ENCODE peak calls at places on chromosomes 16 and 17, in four cellular contexts. G is upper lobe of right lung, Y is spleen, X is tibial nerve. W is an unnamed sample.

GRCh38 chr17:18948476-18949006 is 3.4 kb upstream of the SLC5A10 start:
- DNase-seq in G (peak; percentile 52), Y (no peak), X (no peak), W (no peak)

GRCh38 chr17:17767096-17767470 is 69.7 kb downstream of the SREBF1 start:
- DNase-seq in G (no peak), Y (no peak), X (no peak), W (no peak)

GRCh38 chr17:79666111-79666510 is 55.3 kb upstream of the RBFOX3 start:
- DNase-seq in G (peak; percentile 44), Y (no peak), X (peak; percentile 5), W (no peak)

GRCh38 chr16:81556715-81557284 is 112.2 kb downstream of the CMIP start:
- DNase-seq in G (no peak), Y (no peak), X (no peak), W (no peak)

GRCh38 chr17:52106638-52107261 is 51.8 kb downstream of the CA10 start:
- DNase-seq in G (no peak), Y (no peak), X (peak; percentile 47), W (peak; percentile 4)

GRCh38 chr17:76932402-76933333 is 64.5 kb downstream of the MGAT5B start:
- DNase-seq in G (no peak), Y (no peak), X (no peak), W (no peak)

GRCh38 chr17:36978810-36979584 is 30.2 kb downstream of the AATF start:
- DNase-seq in G (no peak), Y (no peak), X (no peak), W (no peak)

GRCh38 chr17:28724500-28725165 is 1.4 kb downstream of the TLCD1 start:
- DNase-seq in G (no peak), Y (no peak), X (no peak), W (no peak)

GRCh38 chr17:67476787-67477335 is 99.8 kb downstream of the PITPNC1 start:
- DNase-seq in G (no peak), Y (no peak), X (no peak), W (no peak)

GRCh38 chr17:40347319-40348135 is 17.0 kb downstream of the GJD3 start:
- DNase-seq in G (no peak), Y (no peak), X (no peak), W (peak; percentile 57)

GRCh38 chr16:85986931-85987749 is 88.2 kb downstream of the IRF8 start:
- DNase-seq in G (no peak), Y (peak; percentile 73), X (no peak), W (no peak)

GRCh38 chr17:81329927-81330883 is 35.1 kb upstream of the SLC38A10 start:
- DNase-seq in G (peak; percentile 84), Y (no peak), X (no peak), W (no peak)

GRCh38 chr17:81330884-81331245 is 35.8 kb upstream of the SLC38A10 start:
- DNase-seq in G (no peak), Y (no peak), X (no peak), W (no peak)

GRCh38 chr17:81328489-81328888 is 33.4 kb upstream of the SLC38A10 start:
- DNase-seq in G (peak; percentile 83), Y (no peak), X (no peak), W (no peak)

GRCh38 chr17:81329279-81329926 is 34.3 kb upstream of the SLC38A10 start:
- DNase-seq in G (peak; percentile 94), Y (no peak), X (peak; percentile 57), W (no peak)

DNA sequence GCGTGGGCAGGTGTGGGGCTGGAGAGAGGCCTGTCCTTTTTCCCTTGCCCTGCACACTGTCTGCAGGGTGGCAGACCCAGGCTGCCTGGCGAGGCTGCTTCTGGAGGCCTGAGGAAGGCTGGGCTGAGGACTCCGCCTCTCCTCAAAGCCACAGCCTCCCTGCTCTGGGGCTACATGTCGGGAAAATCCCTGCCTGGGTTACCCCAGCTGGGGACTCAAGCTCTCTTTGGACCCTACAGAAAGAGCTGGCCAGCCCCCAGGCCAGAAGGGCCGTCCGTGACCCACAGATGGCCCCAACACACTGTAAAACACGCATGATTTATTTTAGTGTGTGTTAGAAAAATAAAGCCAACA is 33.8 kb upstream of the SLC38A10 start:
- DNase-seq in G (no peak), Y (no peak), X (no peak), W (no peak)
- H3K27ac ChIP-seq in G (peak overlapping the region; percentile 81), Y (peak overlapping the region; percentile 38), X (peak overlapping the region; percentile 72), W (no peak overlapping the region)

GRCh38 chr17:66000216-66000615 is 191.7 kb downstream of the CEP112 start:
- DNase-seq in G (no peak), Y (no peak), X (no peak), W (no peak)
- H3K27ac ChIP-seq in G (no peak overlapping the region), Y (no peak overlapping the region), X (no peak overlapping the region), W (no peak overlapping the region)

GRCh38 chr17:1577657-1578428 is 15.3 kb upstream of the PITPNA start:
- DNase-seq in G (no peak), Y (peak; percentile 87), X (no peak), W (no peak)
- H3K27ac ChIP-seq in G (peak overlapping the region; percentile 87), Y (peak overlapping the region; percentile 93), X (peak overlapping the region; percentile 91), W (peak overlapping the region; percentile 37)

GRCh38 chr16:67407176-67407787 is 9.0 kb downstream of the ZDHHC1 start:
- DNase-seq in G (no peak), Y (no peak), X (no peak), W (no peak)
- H3K27ac ChIP-seq in G (no peak overlapping the region), Y (peak overlapping the region; percentile 36), X (peak overlapping the region; percentile 80), W (no peak overlapping the region)

DNA sequence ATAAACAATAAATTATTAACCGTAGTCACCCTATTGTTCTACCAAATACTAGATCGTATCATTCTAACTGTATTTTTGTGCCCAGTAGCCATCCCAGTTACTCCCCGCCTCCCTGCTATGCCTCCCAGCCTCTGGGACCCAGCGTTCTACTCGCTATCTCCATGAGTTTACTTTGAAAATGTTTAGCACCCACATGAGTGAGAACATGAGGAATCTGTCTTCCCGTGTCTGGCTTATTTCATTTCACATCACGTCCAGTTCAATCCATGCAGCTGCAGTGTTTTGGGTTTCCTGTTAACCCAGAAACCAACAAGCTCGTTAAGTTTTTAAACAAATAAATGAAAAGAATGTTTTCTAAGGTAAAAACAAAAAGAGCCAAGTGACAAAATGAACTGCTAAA is 82.1 kb downstream of the VPS53 start:
- DNase-seq in G (no peak), Y (no peak), X (no peak), W (no peak)
- H3K27ac ChIP-seq in G (no peak overlapping the region), Y (no peak overlapping the region), X (peak overlapping the region; percentile 65), W (no peak overlapping the region)

DNA sequence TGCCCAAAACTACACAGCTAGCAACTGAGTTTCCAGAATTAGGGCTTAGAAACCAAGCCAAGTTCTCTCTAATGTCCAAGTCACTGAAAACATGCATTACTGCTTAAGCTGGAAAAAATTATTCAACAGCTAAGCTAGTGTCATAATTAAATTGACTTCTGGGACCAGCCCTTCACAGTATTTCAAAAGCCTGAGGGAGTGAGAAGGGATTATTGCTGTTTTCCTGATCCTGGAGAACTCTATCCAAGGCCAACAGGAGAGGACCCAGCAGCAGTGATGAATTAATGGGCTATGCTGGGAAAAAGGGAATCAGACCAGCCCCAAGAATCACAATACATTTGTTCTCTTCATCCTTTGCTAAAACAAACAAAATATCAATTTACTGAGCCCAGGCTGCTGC is 34.6 kb upstream of the CLEC3A start:
- DNase-seq in G (no peak), Y (no peak), X (no peak), W (no peak)
- H3K27ac ChIP-seq in G (no peak overlapping the region), Y (no peak overlapping the region), X (no peak overlapping the region), W (no peak overlapping the region)

DNA sequence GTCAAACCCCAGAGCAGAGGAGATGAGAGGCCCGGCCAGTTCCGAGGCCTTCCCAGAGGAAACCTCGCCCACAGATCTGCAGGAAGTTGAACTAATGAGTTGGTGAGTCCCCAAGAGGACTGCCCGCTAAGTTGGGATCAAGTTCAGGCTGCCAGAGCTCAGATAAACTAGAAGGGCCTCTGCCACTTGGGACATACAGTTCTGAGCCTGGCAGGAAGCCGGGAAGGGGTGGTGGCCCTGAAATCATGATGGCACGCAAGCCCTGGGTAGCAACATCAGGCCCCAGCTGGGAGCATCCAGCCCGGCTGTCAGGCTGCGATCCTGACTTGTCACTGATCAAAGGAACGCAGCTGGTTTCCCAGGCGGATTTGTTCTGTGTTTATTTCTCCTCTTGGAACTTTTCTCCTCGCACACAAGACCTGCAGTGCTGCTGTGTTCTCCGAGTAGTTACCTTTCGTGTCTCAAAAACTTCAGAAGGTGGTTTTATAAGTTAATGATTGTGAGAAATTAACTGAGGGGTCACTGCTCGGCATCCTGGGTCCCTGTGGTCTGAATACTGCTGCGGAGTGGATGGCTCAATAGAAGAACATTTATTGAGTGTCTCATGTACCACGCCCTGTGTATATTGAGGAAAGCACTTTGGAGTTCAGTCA is 8.0 kb upstream of the WFDC1 start:
- DNase-seq in G (peak; percentile 81), Y (peak; percentile 83), X (peak; percentile 47), W (no peak)
- H3K27ac ChIP-seq in G (peak overlapping the region; percentile 79), Y (peak overlapping the region; percentile 71), X (peak overlapping the region; percentile 75), W (no peak overlapping the region)